ENCODE peak calls at places on chromosomes 5 and 9, in five cellular contexts. Z is choroid plexus epithelial cell, T is COR-L47, U is substantia nigra, W is iris pigment epithelial cell. D is an unnamed sample.

GRCh38 chr9:131623655-131624330 is 78.5 kb downstream of the PRRT1B start:
- DNase-seq in T (no peak), U (no peak), Z (no peak), W (no peak), D (no peak)

GRCh38 chr5:41406944-41407343 is 103.5 kb downstream of the PLCXD3 start:
- DNase-seq in W (no peak), T (no peak), U (no peak), Z (no peak), D (no peak)

GRCh38 chr5:36777105-36777757 is 99.3 kb upstream of the NIPBL start:
- DNase-seq in W (peak; percentile 47), T (peak; percentile 4), U (no peak), Z (peak; percentile 64), D (no peak)

GRCh38 chr5:112974901-112975300 is 1.7 kb upstream of the DCP2 start:
- DNase-seq in U (no peak), Z (no peak), W (no peak), T (no peak), D (no peak)

GRCh38 chr5:142969186-142969585 is 199.0 kb downstream of the ARHGAP26 start:
- DNase-seq in U (no peak), W (no peak), Z (no peak), T (no peak), D (no peak)

GRCh38 chr5:14700478-14701436 is 36.2 kb downstream of the OTULIN start:
- DNase-seq in W (no peak), U (no peak), Z (peak; percentile 36), T (no peak), D (no peak)

GRCh38 chr9:82410306-82410705 is 421.7 kb downstream of the SPATA31D1 start:
- DNase-seq in Z (peak; percentile 48), U (no peak), W (peak; percentile 62), T (no peak), D (no peak)

GRCh38 chr9:137813651-137814415 is 63.7 kb upstream of the CACNA1B start:
- DNase-seq in T (no peak), W (no peak), Z (no peak), U (no peak), D (no peak)

GRCh38 chr9:16138961-16139441 is 586.2 kb downstream of the CCDC171 start:
- DNase-seq in U (no peak), Z (peak; percentile 94), W (peak; percentile 88), T (no peak), D (no peak)

GRCh38 chr5:17839848-17840247 is 205.6 kb downstream of the TAF11L14 start:
- DNase-seq in U (no peak), Z (peak; percentile 52), T (no peak), W (peak; percentile 47), D (no peak)

GRCh38 chr9:135410831-135411473 is 68.6 kb upstream of the PPP1R26 start:
- DNase-seq in T (no peak), Z (no peak), W (no peak), U (no peak), D (no peak)

GRCh38 chr5:141846031-141846430 is 32.2 kb downstream of the PCDH1 start:
- DNase-seq in W (peak; percentile 56), T (peak; percentile 70), U (peak; percentile 80), Z (peak; percentile 66), D (peak; percentile 79)

GRCh38 chr9:137429974-137430722 is 7.0 kb downstream of the NOXA1 start:
- DNase-seq in W (no peak), T (no peak), U (no peak), Z (no peak), D (no peak)

GRCh38 chr9:120446681-120447080 is 133.3 kb downstream of the CDK5RAP2 start:
- DNase-seq in W (no peak), T (no peak), U (no peak), Z (peak; percentile 33), D (no peak)

GRCh38 chr5:158682631-158683030 is 417.1 kb downstream of the EBF1 start:
- DNase-seq in Z (no peak), W (no peak), T (no peak), U (no peak), D (no peak)

GRCh38 chr5:95861221-95861857 is 38.8 kb upstream of the GLRX start:
- DNase-seq in U (peak; percentile 58), Z (peak; percentile 100), T (no peak), W (peak; percentile 100), D (no peak)

GRCh38 chr5:167049043-167049663 is 1242.3 kb upstream of the WWC1 start:
- DNase-seq in U (no peak), W (peak; percentile 56), T (peak; percentile 51), Z (peak; percentile 45), D (no peak)

GRCh38 chr5:52007230-52007858 is 624.1 kb downstream of the ISL1 start:
- DNase-seq in T (peak; percentile 76), Z (peak; percentile 51), U (peak; percentile 1), W (peak; percentile 39), D (peak; percentile 3)

D was measured in caudate nucleus.